ENCODE peak calls at places on chromosomes 2 and 18, in eight cellular contexts. Y is left lung; L is tibial artery; R is NT2/D1; N is CD4-positive, alpha-beta memory T cell; Z is PC-9; H is uterus; X is GM23248. F is an unnamed sample.
A peak's percentile ranks its signal among the peaks of the same experiment; 100 is the strongest.

GRCh38 chr2:147740211-147740927 is 104.5 kb upstream of the ACVR2A start:
- DNase-seq in N (no peak), X (no peak), Y (no peak), H (no peak), Z (no peak), R (no peak), L (no peak), F (no peak)

GRCh38 chr2:161971532-161971931 is 102.5 kb downstream of the DPP4 start:
- DNase-seq in H (no peak), L (no peak), R (no peak), Z (no peak), Y (no peak), N (no peak), X (no peak), F (no peak)

GRCh38 chr18:3529597-3529996 is 79.6 kb downstream of the TGIF1 start:
- DNase-seq in N (no peak), L (no peak), X (no peak), Y (no peak), Z (no peak), H (no peak), R (no peak), F (no peak)

GRCh38 chr2:16656087-16656486 is 9.5 kb downstream of the CYRIA start:
- DNase-seq in N (no peak), R (no peak), H (no peak), Z (no peak), Y (no peak), X (no peak), L (no peak), F (no peak)

GRCh38 chr2:28702887-28703286 is 48.7 kb upstream of the PPP1CB start:
- DNase-seq in X (no peak), H (no peak), L (no peak), R (no peak), N (no peak), Y (no peak), Z (no peak), F (no peak)

GRCh38 chr2:228602277-228602676 is 420.8 kb upstream of the SPHKAP start:
- DNase-seq in Z (no peak), Y (no peak), L (no peak), R (no peak), X (peak; percentile 36), N (no peak), H (no peak), F (no peak)

GRCh38 chr2:67612576-67612981 is 215.4 kb downstream of the ETAA1 start:
- DNase-seq in H (no peak), Y (no peak), X (peak; percentile 50), N (no peak), L (no peak), R (no peak), Z (no peak), F (no peak)

GRCh38 chr2:127811397-127811860 is 458 bp upstream of the WDR33 start:
- DNase-seq in Y (no peak), H (no peak), Z (no peak), R (no peak), L (peak; percentile 64), X (no peak), N (no peak), F (no peak)

GRCh38 chr2:4291430-4291829 is 588.1 kb downstream of the DCDC2C start:
- DNase-seq in Z (no peak), N (no peak), Y (no peak), L (no peak), H (no peak), X (no peak), R (no peak), F (no peak)

GRCh38 chr18:24663026-24663425 is 202.6 kb downstream of the HRH4 start:
- DNase-seq in L (no peak), Z (no peak), X (no peak), H (no peak), R (no peak), Y (no peak), N (no peak), F (no peak)

GRCh38 chr2:20490300-20491181 is 43.7 kb downstream of the RHOB start:
- DNase-seq in H (peak; percentile 89), N (no peak), X (peak; percentile 54), Z (no peak), R (no peak), L (peak; percentile 77), Y (no peak), F (no peak)

GRCh38 chr2:205543262-205543843 is 138.9 kb upstream of the NRP2 start:
- DNase-seq in X (no peak), N (no peak), Y (no peak), L (no peak), Z (no peak), R (no peak), H (no peak), F (no peak)

GRCh38 chr18:9333441-9334350 is 877 bp upstream of the TWSG1 start:
- DNase-seq in Y (no peak), L (peak; percentile 65), R (peak; percentile 25), N (no peak), X (peak; percentile 79), H (peak; percentile 15), Z (peak; percentile 50), F (peak; percentile 46)

GRCh38 chr2:196586511-196586991 is 53.0 kb upstream of the CCDC150 start:
- DNase-seq in Z (no peak), Y (no peak), H (no peak), R (no peak), L (no peak), N (no peak), X (peak; percentile 89), F (no peak)

GRCh38 chr2:12061317-12061716 is 314.9 kb downstream of the LPIN1 start:
- DNase-seq in N (no peak), Z (no peak), H (no peak), R (no peak), X (no peak), Y (no peak), L (no peak), F (no peak)

GRCh38 chr2:60836491-60836890 is 44.9 kb upstream of the REL start:
- DNase-seq in H (no peak), Y (no peak), Z (no peak), X (no peak), R (no peak), L (no peak), N (no peak), F (no peak)

GRCh38 chr2:60838481-60838880 is 42.9 kb upstream of the REL start:
- DNase-seq in N (no peak), X (no peak), Y (no peak), R (no peak), Z (no peak), H (no peak), L (no peak), F (no peak)

GRCh38 chr2:60839126-60839813 is 42.1 kb upstream of the REL start:
- DNase-seq in L (no peak), X (no peak), R (peak; percentile 86), H (no peak), N (no peak), Z (no peak), Y (no peak), F (no peak)

GRCh38 chr2:60834270-60834717 is 47.1 kb upstream of the REL start:
- DNase-seq in Z (no peak), Y (no peak), R (no peak), H (no peak), N (no peak), X (no peak), L (no peak), F (no peak)

GRCh38 chr2:60837123-60837522 is 44.3 kb upstream of the REL start:
- DNase-seq in N (no peak), H (no peak), L (no peak), Z (no peak), X (no peak), Y (no peak), R (no peak), F (no peak)
- H3K4me1 ChIP-seq in N (peaks cover 14% of the 10 kb centered on the region), H (no peaks in the 10 kb centered on the region), L (no peaks in the 10 kb centered on the region), Z (no peaks in the 10 kb centered on the region), X (no peaks in the 10 kb centered on the region), Y (no peaks in the 10 kb centered on the region), R (no peaks in the 10 kb centered on the region), F (peaks cover 8% of the 10 kb centered on the region)

GRCh38 chr2:104863229-104863584 is 9.3 kb downstream of the POU3F3 start:
- DNase-seq in H (no peak), L (no peak), N (no peak), R (no peak), Y (no peak), X (no peak), Z (no peak), F (no peak)

GRCh38 chr2:104862061-104862941 is 8.4 kb downstream of the POU3F3 start:
- DNase-seq in Z (no peak), R (no peak), L (no peak), X (peak; percentile 27), N (no peak), Y (no peak), H (no peak), F (no peak)

GRCh38 chr2:104859310-104860130 is 5.6 kb downstream of the POU3F3 start:
- DNase-seq in N (no peak), Z (no peak), L (no peak), R (no peak), Y (no peak), X (no peak), H (no peak), F (no peak)

GRCh38 chr2:104860141-104860790 is 6.4 kb downstream of the POU3F3 start:
- DNase-seq in L (no peak), N (no peak), Z (no peak), X (no peak), Y (no peak), R (no peak), H (no peak), F (no peak)

GRCh38 chr2:104861295-104862060 is 7.6 kb downstream of the POU3F3 start:
- DNase-seq in Z (no peak), R (no peak), N (no peak), X (no peak), L (no peak), Y (no peak), H (no peak), F (no peak)
- H3K27me3 ChIP-seq in Z (peaks cover 39% of the 10 kb centered on the region), R (peaks cover 99% of the 10 kb centered on the region), N (peaks cover 58% of the 10 kb centered on the region), X (peaks cover 21% of the 10 kb centered on the region), L (peaks cover 4% of the 10 kb centered on the region), Y (peaks cover 99% of the 10 kb centered on the region), H (peaks cover 5% of the 10 kb centered on the region), F (peaks cover 53% of the 10 kb centered on the region)

GRCh38 chr2:38605298-38605830 is 2.6 kb upstream of the HNRNPLL start:
- DNase-seq in R (no peak), Y (no peak), Z (no peak), H (no peak), L (no peak), N (no peak), X (no peak), F (no peak)
- H3K4me1 ChIP-seq in R (peaks cover 2% of the 10 kb centered on the region), Y (peaks cover 6% of the 10 kb centered on the region), Z (peaks cover 14% of the 10 kb centered on the region), H (no peaks in the 10 kb centered on the region), L (peaks cover 7% of the 10 kb centered on the region), N (peaks cover 42% of the 10 kb centered on the region), X (peaks cover 9% of the 10 kb centered on the region), F (peaks cover 15% of the 10 kb centered on the region)

GRCh38 chr2:120528693-120529076 is 182.7 kb downstream of the INHBB start:
- DNase-seq in H (no peak), R (no peak), N (no peak), L (no peak), Y (no peak), Z (no peak), X (no peak), F (no peak)
- H3K27me3 ChIP-seq in H (no peaks in the 10 kb centered on the region), R (peaks cover 29% of the 10 kb centered on the region), N (no peaks in the 10 kb centered on the region), L (no peaks in the 10 kb centered on the region), Y (no peaks in the 10 kb centered on the region), Z (no peaks in the 10 kb centered on the region), X (no peaks in the 10 kb centered on the region), F (no peaks in the 10 kb centered on the region)

GRCh38 chr2:108330971-108331370 is 42.3 kb downstream of the SULT1C2 start:
- DNase-seq in R (no peak), H (no peak), Z (no peak), N (no peak), L (no peak), Y (no peak), X (no peak), F (no peak)
- H3K4me1 ChIP-seq in R (no peaks in the 10 kb centered on the region), H (no peaks in the 10 kb centered on the region), Z (no peaks in the 10 kb centered on the region), N (no peaks in the 10 kb centered on the region), L (no peaks in the 10 kb centered on the region), Y (no peaks in the 10 kb centered on the region), X (no peaks in the 10 kb centered on the region), F (no peaks in the 10 kb centered on the region)

F was measured in CD8-positive, alpha-beta T cell.